ENCODE peak calls at places on chromosomes 4 and X, in eight cellular contexts. O, V, G, U, Q, I, E and T are unnamed samples. For H3K9me3, the result is how much of the 10 kb centered on the place peaks cover.

GRCh38 chrX:21838937-21839333 is 482 bp upstream of the MBTPS2 start:
- DNase-seq in Q (no peak), O (no peak), V (no peak), U (no peak), G (no peak), I (no peak), E (no peak), T (no peak)

GRCh38 chr4:125551451-125551850 is 236.7 kb downstream of the FAT4 start:
- DNase-seq in G (no peak), Q (no peak), E (no peak), O (no peak), I (no peak), V (no peak), U (no peak), T (no peak)

GRCh38 chrX:133654801-133655200 is 239.5 kb upstream of the GPC4 start:
- DNase-seq in I (no peak), E (no peak), O (no peak), U (no peak), Q (no peak), V (no peak), G (no peak), T (no peak)

GRCh38 chr4:181796502-181796901 is 446.7 kb upstream of the TENM3 start:
- DNase-seq in E (no peak), O (no peak), G (no peak), U (no peak), Q (no peak), I (no peak), V (no peak), T (no peak)

GRCh38 chr4:77734928-77735327 is 84.2 kb downstream of the CNOT6L start:
- DNase-seq in U (peak), E (peak), O (no peak), V (no peak), I (no peak), G (no peak), Q (no peak), T (no peak)

GRCh38 chr4:95191537-95191936 is 357.2 kb downstream of the UNC5C start:
- DNase-seq in Q (no peak), E (no peak), U (no peak), O (no peak), G (no peak), V (peak), I (no peak), T (no peak)

GRCh38 chrX:16464369-16464768 is 185.6 kb upstream of the S100G start:
- DNase-seq in V (no peak), I (no peak), U (no peak), O (no peak), E (no peak), Q (no peak), G (no peak), T (no peak)

GRCh38 chr4:90254357-90254756 is 127.2 kb downstream of the CCSER1 start:
- DNase-seq in G (no peak), O (no peak), I (no peak), U (no peak), V (no peak), E (no peak), Q (no peak), T (no peak)

GRCh38 chr4:132572210-132572609 is 576.9 kb upstream of the PCDH10 start:
- DNase-seq in U (no peak), V (no peak), O (no peak), I (no peak), Q (no peak), G (no peak), E (no peak), T (no peak)

GRCh38 chrX:12469296-12469695 is 321.9 kb upstream of the PRPS2 start:
- DNase-seq in E (no peak), V (no peak), I (no peak), O (no peak), G (no peak), Q (no peak), U (no peak), T (no peak)

GRCh38 chr4:128060130-128060619 is 937 bp upstream of the LARP1B start:
- DNase-seq in Q (no peak), V (no peak), E (peak), U (no peak), O (no peak), G (no peak), I (peak), T (no peak)

GRCh38 chr4:20253799-20254409 is 2.2 kb downstream of the SLIT2 start:
- DNase-seq in Q (no peak), V (no peak), O (no peak), I (peak), U (no peak), G (no peak), E (no peak), T (peak)

GRCh38 chr4:183469936-183470335 is 25.5 kb downstream of the CDKN2AIP start:
- DNase-seq in G (no peak), Q (no peak), U (no peak), E (no peak), V (no peak), I (no peak), O (no peak), T (no peak)

GRCh38 chrX:118974088-118974907 is at the start of gene LONRF3:
- DNase-seq in E (peak), O (peak), U (no peak), V (peak), G (peak), Q (peak), I (peak), T (peak)

GRCh38 chrX:21412883-21413282 is 38.7 kb downstream of the CNKSR2 start:
- DNase-seq in U (no peak), O (no peak), V (no peak), G (no peak), Q (no peak), E (no peak), I (no peak), T (no peak)

GRCh38 chr4:184448828-184449227 is 25.5 kb downstream of the IRF2 start:
- DNase-seq in Q (no peak), G (peak), E (no peak), I (no peak), O (no peak), U (no peak), V (no peak), T (no peak)

GRCh38 chrX:53312946-53313745 is 31.8 kb upstream of the IQSEC2 start:
- DNase-seq in O (peak), U (peak), I (peak), V (no peak), G (peak), E (peak), Q (peak), T (peak)

GRCh38 chr4:42371306-42372063 is 25.8 kb upstream of the SHISA3 start:
- DNase-seq in G (no peak), E (no peak), O (no peak), Q (peak), U (no peak), V (no peak), I (peak), T (no peak)

GRCh38 chrX:49995795-49996455 is 73.5 kb downstream of the CLCN5 start:
- DNase-seq in O (no peak), Q (no peak), U (no peak), I (no peak), G (no peak), V (no peak), E (no peak), T (no peak)

GRCh38 chrX:45238489-45238888 is 37.8 kb upstream of the DIPK2B start:
- DNase-seq in I (no peak), U (no peak), Q (no peak), O (no peak), V (no peak), G (no peak), E (no peak), T (no peak)

GRCh38 chrX:72254835-72255234 is 16.0 kb upstream of the ERCC6L start:
- DNase-seq in E (no peak), Q (no peak), I (peak), G (no peak), O (no peak), V (no peak), U (no peak), T (no peak)

GRCh38 chr4:151529187-151529586 is 120.2 kb downstream of the FHIP1A start:
- DNase-seq in U (no peak), E (no peak), V (no peak), O (no peak), G (no peak), I (no peak), Q (no peak), T (no peak)

GRCh38 chr4:122458625-122459024 is 2.1 kb upstream of the IL2 start:
- DNase-seq in Q (no peak), U (no peak), I (no peak), O (no peak), E (no peak), G (no peak), V (no peak), T (no peak)

GRCh38 chr4:89314291-89314690 is 6.7 kb upstream of the GPRIN3 start:
- DNase-seq in E (no peak), V (no peak), Q (no peak), U (no peak), I (no peak), G (no peak), O (no peak), T (no peak)

GRCh38 chr4:163343604-163344146 is at the start of gene NPY5R:
- DNase-seq in U (no peak), I (peak), Q (no peak), V (no peak), G (no peak), E (no peak), O (no peak), T (no peak)

GRCh38 chrX:119698835-119699234 is 5.9 kb upstream of the SEPTIN6 start:
- DNase-seq in V (no peak), G (no peak), E (peak), I (peak), U (no peak), O (no peak), Q (peak), T (no peak)

GRCh38 chr4:138275946-138276621 is 33.9 kb upstream of the SLC7A11 start:
- DNase-seq in I (no peak), E (no peak), O (no peak), Q (peak), U (no peak), G (no peak), V (no peak), T (no peak)

GRCh38 chr4:158970786-158971185 is 132.1 kb upstream of the RAPGEF2 start:
- DNase-seq in V (no peak), I (no peak), U (no peak), Q (no peak), G (no peak), O (no peak), E (no peak), T (no peak)

GRCh38 chr4:121685257-121685656 is 11.5 kb downstream of the ANXA5 start:
- DNase-seq in Q (no peak), E (no peak), V (no peak), O (no peak), G (no peak), U (no peak), I (no peak), T (no peak)

GRCh38 chr4:161101881-161102280 is 1061.9 kb downstream of the FSTL5 start:
- DNase-seq in Q (no peak), V (no peak), O (no peak), E (no peak), U (no peak), I (no peak), G (no peak), T (no peak)

GRCh38 chr4:84767163-84767562 is 184.2 kb downstream of the CDS1 start:
- DNase-seq in Q (no peak), E (no peak), G (no peak), I (no peak), V (no peak), U (no peak), O (no peak), T (no peak)

GRCh38 chr4:146407257-146407656 is 114.5 kb downstream of the SLC10A7 start:
- DNase-seq in Q (no peak), E (no peak), V (no peak), I (no peak), U (no peak), O (no peak), G (no peak), T (no peak)

GRCh38 chr4:158496030-158496741 is 25.5 kb upstream of the RXFP1 start:
- DNase-seq in Q (peak), V (no peak), U (no peak), O (peak), G (no peak), E (peak), I (peak), T (no peak)

GRCh38 chr4:185421366-185422124 is 4.2 kb downstream of the UFSP2 start:
- DNase-seq in I (no peak), Q (no peak), U (no peak), O (no peak), E (no peak), G (no peak), V (no peak), T (no peak)

GRCh38 chr4:6046526-6047129 is 28.4 kb upstream of the C4orf50 start:
- DNase-seq in E (no peak), I (no peak), U (no peak), O (no peak), V (no peak), Q (no peak), G (no peak), T (no peak)

GRCh38 chrX:13693341-13693871 is 4.5 kb downstream of the RAB9A start:
- DNase-seq in O (no peak), Q (no peak), V (no peak), E (no peak), U (no peak), I (no peak), G (no peak), T (no peak)
- H3K27ac ChIP-seq in O (peak), Q (peak), V (peak), E (no peak), U (peak), I (no peak), G (no peak), T (peak)

GRCh38 chr4:48005781-48006180 is 10.7 kb downstream of the CNGA1 start:
- DNase-seq in O (no peak), Q (no peak), V (no peak), U (no peak), I (no peak), G (no peak), E (no peak), T (no peak)
- H3K9me3 ChIP-seq in O (under half), Q (under half), V (under half), U (under half), I (under half), G (under half), E (under half), T (under half)

GRCh38 chrX:66028936-66029335 is 10.9 kb downstream of the VSIG4 start:
- DNase-seq in I (no peak), U (no peak), Q (no peak), E (no peak), G (no peak), O (no peak), V (no peak), T (no peak)

GRCh38 chrX:66035667-66036066 is 4.2 kb downstream of the VSIG4 start:
- DNase-seq in I (no peak), V (no peak), E (no peak), G (no peak), O (no peak), U (no peak), Q (no peak), T (no peak)

GRCh38 chrX:66030505-66031317 is 9.2 kb downstream of the VSIG4 start:
- DNase-seq in O (no peak), I (peak), U (no peak), G (no peak), V (no peak), Q (no peak), E (peak), T (no peak)
- TF ChIP-seq EP300 in O (no peak), I (no peak), U (no peak), G (no peak), V (no peak), Q (no peak), E (peak), T (no peak)

DNA sequence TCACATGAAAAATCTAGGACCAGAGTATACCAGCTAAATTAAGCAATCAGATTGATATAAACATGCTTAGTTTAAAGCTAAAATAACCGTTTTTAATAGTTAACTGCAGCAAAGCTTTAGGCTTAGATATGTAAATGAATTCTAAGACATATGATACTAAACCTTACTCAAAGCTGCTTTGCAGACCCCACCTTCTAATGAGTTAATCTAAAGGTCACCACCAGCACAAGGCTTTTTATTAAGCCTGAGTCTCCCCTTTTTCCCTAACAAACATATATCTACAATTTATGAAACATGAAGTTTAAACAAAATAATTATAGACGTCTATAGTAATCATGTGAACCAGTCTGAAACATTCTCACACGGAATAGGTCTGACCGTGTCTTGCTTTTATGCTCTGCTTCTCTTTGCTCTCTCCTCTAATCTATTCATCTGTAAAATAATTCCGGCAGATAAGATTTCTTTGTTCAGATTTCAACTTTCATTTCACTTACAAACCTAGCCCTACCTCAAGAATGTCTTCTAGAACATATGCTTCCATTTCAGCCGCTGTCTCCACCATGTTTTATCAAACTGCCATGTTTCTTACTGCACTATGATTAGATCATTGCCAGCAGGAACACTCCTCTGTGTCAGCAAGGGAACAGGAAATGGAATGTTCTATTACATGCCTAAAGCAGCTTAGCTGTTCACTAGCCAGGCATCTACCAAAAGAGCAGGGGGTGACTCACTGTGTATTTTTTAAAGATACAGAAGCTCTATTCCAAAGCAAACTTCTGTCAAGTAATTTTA is 35.9 kb downstream of the ANKRD17 start:
- DNase-seq in U (peak), E (peak), I (peak), Q (peak), G (peak), V (no peak), O (peak), T (no peak)
- H3K27ac ChIP-seq in U (peak), E (peak), I (peak), Q (peak), G (no peak), V (peak), O (peak), T (peak)